ENCODE peak calls at places on chromosomes 1 and 21, in four cellular contexts. U, T, C and E are unnamed samples.

GRCh38 chr1:85398391-85399064 is 66.4 kb downstream of the DDAH1 start:
- DNase-seq in T (no peak), U (no peak), C (no peak), E (no peak)

GRCh38 chr1:34787461-34788420 is 5.1 kb upstream of the GJA4 start:
- DNase-seq in T (no peak), C (peak), U (no peak), E (no peak)

GRCh38 chr1:43861985-43862735 is 71.4 kb upstream of the ARTN start:
- DNase-seq in T (no peak), C (no peak), U (no peak), E (no peak)

GRCh38 chr1:229884765-229885164 is 182.3 kb upstream of the GALNT2 start:
- DNase-seq in U (peak), C (no peak), T (no peak), E (no peak)

GRCh38 chr1:23475134-23475628 is 8.8 kb downstream of the ASAP3 start:
- DNase-seq in U (no peak), T (no peak), C (no peak), E (no peak)

GRCh38 chr1:215595231-215595630 is 28.1 kb downstream of the KCTD3 start:
- DNase-seq in C (no peak), U (no peak), T (no peak), E (no peak)

GRCh38 chr21:35239811-35240219 is 190.7 kb upstream of the RUNX1 start:
- DNase-seq in T (no peak), U (peak), C (no peak), E (no peak)

GRCh38 chr1:211511947-211512346 is 20.0 kb upstream of the RD3 start:
- DNase-seq in C (no peak), U (no peak), T (no peak), E (no peak)

GRCh38 chr1:228004887-228005462 is 1.8 kb upstream of the WNT3A start:
- DNase-seq in C (no peak), T (no peak), U (peak), E (peak)

GRCh38 chr1:10386761-10387482 is 11.9 kb upstream of the PGD start:
- DNase-seq in T (no peak), C (no peak), U (no peak), E (no peak)

GRCh38 chr1:44377925-44378784 is 23.1 kb upstream of the ERI3 start:
- DNase-seq in C (peak), T (no peak), U (peak), E (no peak)

GRCh38 chr1:116482490-116482889 is 88.3 kb downstream of the CD58 start:
- DNase-seq in C (no peak), U (no peak), T (no peak), E (no peak)

GRCh38 chr1:70324683-70325082 is 29.8 kb downstream of the ANKRD13C start:
- DNase-seq in T (no peak), C (no peak), U (no peak), E (no peak)

GRCh38 chr1:32801096-32801713 is 16.0 kb downstream of the YARS1 start:
- DNase-seq in C (no peak), U (no peak), T (no peak), E (no peak)

GRCh38 chr1:53328490-53329182 is 766 bp upstream of the LRP8 start:
- DNase-seq in U (peak), T (no peak), C (no peak), E (peak)

GRCh38 chr21:37811711-37812110 is 104.5 kb downstream of the KCNJ6 start:
- DNase-seq in C (no peak), U (no peak), T (no peak), E (no peak)

GRCh38 chr1:961132-961652 is 808 bp downstream of the KLHL17 start:
- DNase-seq in C (no peak), U (peak), T (no peak), E (no peak)

GRCh38 chr1:109687641-109688499 is at the start of gene GSTM1:
- DNase-seq in U (no peak), C (no peak), T (peak), E (peak)

GRCh38 chr1:201283836-201284553 is 689 bp downstream of the PKP1 start:
- DNase-seq in U (no peak), T (no peak), C (no peak), E (no peak)

GRCh38 chr1:172952541-172952940 is 98.2 kb downstream of the TNFSF18 start:
- DNase-seq in T (no peak), C (no peak), U (no peak), E (no peak)

GRCh38 chr1:48205547-48205946 is 17.0 kb upstream of the SLC5A9 start:
- DNase-seq in C (no peak), T (no peak), U (no peak), E (no peak)

GRCh38 chr1:114505148-114505561 is 5.8 kb downstream of the TRIM33 start:
- DNase-seq in U (no peak), C (no peak), T (no peak), E (no peak)

GRCh38 chr1:97270508-97271307 is 549.1 kb downstream of the PTBP2 start:
- DNase-seq in C (no peak), U (peak), T (no peak), E (no peak)
- TF ChIP-seq TCF12 in C (no peak), U (peak), T (no peak), E (no peak)

DNA sequence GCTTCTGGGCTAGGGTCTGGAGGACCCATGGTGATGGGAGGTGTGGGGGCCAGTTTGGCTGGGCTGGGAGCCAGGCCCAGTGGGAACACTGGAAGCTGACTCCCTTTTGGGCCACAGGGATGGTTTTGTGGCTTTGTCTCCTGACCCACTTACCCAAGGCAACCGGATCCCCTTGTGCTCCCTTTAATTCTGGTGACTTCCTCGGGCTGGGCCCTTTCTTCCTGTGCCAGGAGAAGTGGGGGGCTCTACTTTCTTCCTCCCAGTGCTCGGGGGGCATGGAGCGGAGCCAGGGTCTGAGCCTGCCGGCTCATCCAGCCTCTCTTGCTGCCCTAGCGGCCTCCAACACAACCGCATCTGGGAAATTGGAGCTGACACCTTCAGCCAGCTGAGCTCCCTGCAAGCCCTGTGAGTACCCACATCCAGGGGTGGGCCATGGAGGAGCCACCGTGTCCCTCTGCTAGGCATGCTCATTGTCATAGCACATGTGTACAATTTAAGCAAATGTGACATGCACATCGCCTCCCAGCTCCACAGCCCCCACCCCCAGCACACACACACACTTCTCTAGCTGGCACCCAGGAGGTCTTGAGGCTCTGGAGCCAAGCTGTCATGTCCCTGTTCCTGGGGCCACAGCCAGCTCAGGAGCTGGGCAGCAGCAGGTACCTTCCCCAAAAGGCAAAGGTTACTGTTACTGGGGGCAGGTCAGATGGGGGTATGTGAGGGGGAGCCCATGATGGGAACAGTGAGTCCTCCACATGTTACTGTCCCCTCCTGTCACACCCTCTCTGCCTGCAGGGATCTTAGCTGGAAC is 35.0 kb downstream of the UBE2T start:
- DNase-seq in U (no peak), C (no peak), T (no peak), E (no peak)
- TF ChIP-seq TCF12 in U (no peak), C (no peak), T (no peak), E (no peak)

GRCh38 chr1:46900401-46900800 is 40.9 kb downstream of the CYP4A11 start:
- DNase-seq in C (no peak), T (no peak), U (no peak), E (no peak)

DNA sequence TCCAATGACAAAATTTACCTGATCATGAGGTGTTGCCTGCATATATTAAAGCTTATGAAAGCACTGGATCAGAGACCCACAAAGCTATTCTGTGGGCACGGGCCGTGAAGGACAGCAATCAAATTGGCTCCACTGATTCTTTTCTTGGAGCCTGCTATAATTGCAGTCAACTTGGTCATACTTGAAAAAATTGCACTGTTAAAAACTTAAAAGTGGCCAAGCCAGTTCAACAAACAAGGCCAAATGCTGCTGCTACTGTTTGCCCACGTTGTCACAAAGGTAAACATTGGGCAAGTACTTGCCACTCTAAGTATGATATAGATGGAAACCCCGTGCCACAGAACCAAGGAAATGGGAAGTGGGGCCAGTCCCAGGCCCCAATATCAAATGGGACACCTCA is 37.8 kb downstream of the CYP4A11 start:
- DNase-seq in C (no peak), T (no peak), U (no peak), E (no peak)
- TF ChIP-seq TCF12 in C (no peak), T (no peak), U (no peak), E (no peak)

DNA sequence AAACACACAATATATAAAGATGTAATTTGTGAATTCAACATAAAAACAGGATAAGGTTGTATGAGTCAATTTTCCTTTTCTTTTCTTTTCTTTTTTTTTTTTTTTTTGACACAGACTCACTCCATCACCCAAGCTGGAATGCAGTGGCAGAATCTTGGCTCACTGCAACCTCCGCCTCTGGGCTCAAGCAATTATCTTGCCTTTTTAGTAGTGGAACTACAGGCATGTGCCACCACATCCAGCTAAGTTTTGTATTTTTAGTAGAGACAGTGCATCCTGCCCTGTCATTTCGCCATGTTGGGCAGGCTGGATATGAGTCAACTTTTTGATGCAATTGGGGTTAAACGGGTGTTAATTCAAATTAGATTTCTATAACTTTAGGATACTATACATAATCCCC is 10.3 kb upstream of the SPRR2B start:
- DNase-seq in T (no peak), C (no peak), U (no peak), E (no peak)
- TF ChIP-seq TCF12 in T (no peak), C (no peak), U (no peak), E (no peak)

DNA sequence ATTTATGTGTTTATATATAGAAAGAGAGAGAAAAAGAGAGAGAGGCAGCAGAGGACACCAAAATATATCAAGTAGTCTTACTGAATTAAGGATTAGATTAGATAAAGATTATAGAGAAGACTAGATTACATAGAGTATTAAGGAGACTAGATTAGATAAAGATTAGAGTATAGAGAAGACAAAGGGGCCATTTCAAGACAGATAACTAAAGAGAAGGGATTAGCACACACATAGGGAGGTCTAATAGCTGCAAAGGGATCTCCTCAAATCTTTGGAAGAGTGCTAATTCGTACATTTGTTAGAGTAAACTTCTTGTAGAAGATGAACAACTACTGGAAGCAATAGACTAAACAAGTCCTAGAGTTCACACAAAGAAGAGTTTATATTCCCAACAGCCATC is 34.2 kb downstream of the OR6Y1 start:
- DNase-seq in C (no peak), T (no peak), U (no peak), E (no peak)
- TF ChIP-seq TCF12 in C (no peak), T (no peak), U (no peak), E (no peak)